ENCODE peak calls at places on chromosomes 1 and 21, in six cellular contexts. One of them, this sample, is unnamed.

GRCh38 chr1:70442486-70442885 is 31.4 kb downstream of the CTH start:
- DNase-seq in GM12878: no peak
- DNase-seq in IMR-90: no peak
- DNase-seq in A549: no peak
- DNase-seq in SK-N-SH: no peak
- DNase-seq in K562: no peak
- DNase-seq in this sample: no peak

GRCh38 chr21:42607525-42608102 is 45.8 kb upstream of the PDE9A start:
- DNase-seq in GM12878: no peak
- DNase-seq in IMR-90: no peak
- DNase-seq in A549: no peak
- DNase-seq in SK-N-SH: no peak
- DNase-seq in K562: no peak
- DNase-seq in this sample: no peak

GRCh38 chr1:223001653-223002634 is 141.1 kb downstream of the TLR5 start:
- DNase-seq in A549: peak
- DNase-seq in K562: no peak
- DNase-seq in SK-N-SH: no peak
- DNase-seq in IMR-90: no peak
- DNase-seq in GM12878: no peak
- DNase-seq in this sample: no peak

GRCh38 chr1:196896355-196896754 is 8.5 kb downstream of the CFHR4 start:
- DNase-seq in A549: no peak
- DNase-seq in IMR-90: no peak
- DNase-seq in K562: no peak
- DNase-seq in GM12878: no peak
- DNase-seq in SK-N-SH: no peak
- DNase-seq in this sample: peak

GRCh38 chr1:114668784-114669561 is 876 bp downstream of the DENND2C start:
- DNase-seq in A549: no peak
- DNase-seq in K562: no peak
- DNase-seq in SK-N-SH: peak
- DNase-seq in GM12878: no peak
- DNase-seq in IMR-90: peak
- DNase-seq in this sample: peak

GRCh38 chr1:162734047-162734446 is 56.5 kb upstream of the HSD17B7 start:
- DNase-seq in GM12878: no peak
- DNase-seq in IMR-90: no peak
- DNase-seq in A549: no peak
- DNase-seq in SK-N-SH: no peak
- DNase-seq in K562: no peak
- DNase-seq in this sample: no peak

GRCh38 chr1:54402896-54403295 is 3.3 kb downstream of the SSBP3 start:
- DNase-seq in IMR-90: peak
- DNase-seq in A549: no peak
- DNase-seq in SK-N-SH: no peak
- DNase-seq in K562: no peak
- DNase-seq in GM12878: no peak
- DNase-seq in this sample: no peak

GRCh38 chr1:53328490-53329182 is 766 bp upstream of the LRP8 start:
- DNase-seq in GM12878: no peak
- DNase-seq in IMR-90: no peak
- DNase-seq in K562: no peak
- DNase-seq in A549: no peak
- DNase-seq in SK-N-SH: peak
- DNase-seq in this sample: no peak

GRCh38 chr1:77948841-77949424 is 29.9 kb downstream of the FUBP1 start:
- DNase-seq in SK-N-SH: peak
- DNase-seq in A549: peak
- DNase-seq in IMR-90: peak
- DNase-seq in K562: no peak
- DNase-seq in GM12878: no peak
- DNase-seq in this sample: peak

GRCh38 chr1:153789478-153790148 is 14.4 kb downstream of the SLC27A3 start:
- DNase-seq in SK-N-SH: no peak
- DNase-seq in K562: no peak
- DNase-seq in A549: no peak
- DNase-seq in GM12878: no peak
- DNase-seq in IMR-90: no peak
- DNase-seq in this sample: no peak

GRCh38 chr1:9589144-9589718 is 520 bp downstream of the TMEM201 start:
- DNase-seq in IMR-90: peak
- DNase-seq in A549: no peak
- DNase-seq in SK-N-SH: no peak
- DNase-seq in GM12878: no peak
- DNase-seq in K562: peak
- DNase-seq in this sample: no peak

GRCh38 chr21:45590246-45590725 is 48.0 kb upstream of the SLC19A1 start:
- DNase-seq in IMR-90: peak
- DNase-seq in GM12878: no peak
- DNase-seq in K562: peak
- DNase-seq in SK-N-SH: peak
- DNase-seq in A549: peak
- DNase-seq in this sample: no peak

GRCh38 chr21:45592208-45592619 is 50.0 kb upstream of the SLC19A1 start:
- DNase-seq in SK-N-SH: no peak
- DNase-seq in GM12878: peak
- DNase-seq in IMR-90: no peak
- DNase-seq in A549: no peak
- DNase-seq in K562: peak
- DNase-seq in this sample: no peak

GRCh38 chr21:45590726-45591618 is 48.7 kb upstream of the SLC19A1 start:
- DNase-seq in SK-N-SH: no peak
- DNase-seq in K562: no peak
- DNase-seq in IMR-90: no peak
- DNase-seq in GM12878: peak
- DNase-seq in A549: no peak
- DNase-seq in this sample: no peak

GRCh38 chr21:45592626-45593134 is 50.4 kb upstream of the SLC19A1 start:
- DNase-seq in GM12878: no peak
- DNase-seq in SK-N-SH: no peak
- DNase-seq in A549: no peak
- DNase-seq in IMR-90: no peak
- DNase-seq in K562: no peak
- DNase-seq in this sample: no peak

GRCh38 chr21:45591619-45592207 is 49.5 kb upstream of the SLC19A1 start:
- DNase-seq in IMR-90: no peak
- DNase-seq in K562: no peak
- DNase-seq in GM12878: no peak
- DNase-seq in SK-N-SH: no peak
- DNase-seq in A549: no peak
- DNase-seq in this sample: no peak
- TF ChIP-seq SMC3 in IMR-90: no peak
- TF ChIP-seq SMC3 in K562: no peak
- TF ChIP-seq SMC3 in GM12878: no peak
- TF ChIP-seq SMC3 in SK-N-SH: no peak
- TF ChIP-seq SMC3 in A549: no peak
- TF ChIP-seq SMC3 in this sample: no peak

GRCh38 chr1:213120386-213120785 is 69.3 kb downstream of the RPS6KC1 start:
- DNase-seq in SK-N-SH: no peak
- DNase-seq in A549: no peak
- DNase-seq in IMR-90: peak
- DNase-seq in GM12878: no peak
- DNase-seq in K562: no peak
- DNase-seq in this sample: no peak
- TF ChIP-seq SMC3 in SK-N-SH: no peak
- TF ChIP-seq SMC3 in A549: no peak
- TF ChIP-seq SMC3 in IMR-90: no peak
- TF ChIP-seq SMC3 in GM12878: no peak
- TF ChIP-seq SMC3 in K562: no peak
- TF ChIP-seq SMC3 in this sample: no peak

GRCh38 chr21:45575993-45576837 is 34.0 kb upstream of the SLC19A1 start:
- DNase-seq in K562: no peak
- DNase-seq in GM12878: no peak
- DNase-seq in SK-N-SH: peak
- DNase-seq in A549: no peak
- DNase-seq in IMR-90: no peak
- DNase-seq in this sample: no peak
- TF ChIP-seq SMC3 in K562: no peak
- TF ChIP-seq SMC3 in GM12878: no peak
- TF ChIP-seq SMC3 in SK-N-SH: no peak
- TF ChIP-seq SMC3 in A549: no peak
- TF ChIP-seq SMC3 in IMR-90: no peak
- TF ChIP-seq SMC3 in this sample: no peak

GRCh38 chr1:15796086-15796462 is 11.4 kb downstream of the UQCRHL start:
- DNase-seq in SK-N-SH: no peak
- DNase-seq in K562: no peak
- DNase-seq in GM12878: no peak
- DNase-seq in IMR-90: no peak
- DNase-seq in A549: no peak
- DNase-seq in this sample: no peak

GRCh38 chr1:15802234-15802965 is 5.0 kb downstream of the UQCRHL start:
- DNase-seq in K562: no peak
- DNase-seq in A549: no peak
- DNase-seq in SK-N-SH: no peak
- DNase-seq in IMR-90: peak
- DNase-seq in GM12878: no peak
- DNase-seq in this sample: no peak

GRCh38 chr1:15797614-15798390 is 9.6 kb downstream of the UQCRHL start:
- DNase-seq in A549: peak
- DNase-seq in IMR-90: peak
- DNase-seq in K562: peak
- DNase-seq in SK-N-SH: no peak
- DNase-seq in GM12878: no peak
- DNase-seq in this sample: no peak

GRCh38 chr1:15799928-15800835 is 7.3 kb downstream of the UQCRHL start:
- DNase-seq in A549: peak
- DNase-seq in K562: peak
- DNase-seq in SK-N-SH: peak
- DNase-seq in GM12878: no peak
- DNase-seq in IMR-90: peak
- DNase-seq in this sample: peak

DNA sequence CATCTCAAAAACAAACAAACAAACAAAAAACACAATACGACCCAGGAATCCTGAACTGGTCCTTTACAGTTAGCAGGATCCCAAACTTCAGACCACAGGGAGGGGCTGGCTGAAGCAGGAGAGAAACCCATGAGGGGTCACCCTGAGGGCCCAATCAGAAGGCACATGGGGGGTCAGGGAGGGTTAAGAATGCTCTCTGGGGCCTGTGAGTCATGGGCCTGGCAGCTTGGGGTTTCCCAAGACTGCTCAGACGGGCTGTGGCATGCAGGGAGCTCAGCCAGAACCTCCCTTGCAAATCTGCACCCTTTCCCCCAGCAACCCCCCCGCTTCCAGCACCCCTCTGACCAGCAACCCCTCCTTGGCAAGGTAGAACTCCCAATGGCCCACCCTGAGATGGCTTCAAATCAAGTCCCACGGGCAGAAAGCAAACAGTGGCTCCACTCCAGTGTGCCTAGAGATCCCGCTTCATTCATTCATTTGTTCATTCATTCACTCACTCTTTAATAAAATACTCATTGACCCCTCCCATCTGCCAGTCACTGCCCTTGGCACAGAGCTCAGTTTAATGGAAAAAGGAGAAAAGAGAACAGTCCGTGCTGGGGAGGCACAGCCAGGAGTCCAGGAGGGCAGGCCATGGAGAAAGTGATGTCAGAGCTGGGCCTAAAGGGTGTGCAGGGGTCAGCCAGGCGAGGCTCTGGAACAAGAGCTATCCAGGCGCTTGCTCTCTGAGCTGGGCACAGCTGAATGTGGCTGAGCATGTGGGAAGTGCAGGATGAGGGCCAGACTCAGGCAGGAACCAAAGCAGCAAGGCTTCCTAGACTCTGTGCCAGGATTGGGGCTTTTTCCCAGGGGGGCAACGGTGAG is 8.2 kb downstream of the UQCRHL start:
- DNase-seq in K562: peak
- DNase-seq in SK-N-SH: no peak
- DNase-seq in A549: peak
- DNase-seq in IMR-90: peak
- DNase-seq in GM12878: no peak
- DNase-seq in this sample: peak
- TF ChIP-seq SMC3 in K562: no peak
- TF ChIP-seq SMC3 in SK-N-SH: no peak
- TF ChIP-seq SMC3 in A549: no peak
- TF ChIP-seq SMC3 in IMR-90: no peak
- TF ChIP-seq SMC3 in GM12878: no peak
- TF ChIP-seq SMC3 in this sample: no peak

DNA sequence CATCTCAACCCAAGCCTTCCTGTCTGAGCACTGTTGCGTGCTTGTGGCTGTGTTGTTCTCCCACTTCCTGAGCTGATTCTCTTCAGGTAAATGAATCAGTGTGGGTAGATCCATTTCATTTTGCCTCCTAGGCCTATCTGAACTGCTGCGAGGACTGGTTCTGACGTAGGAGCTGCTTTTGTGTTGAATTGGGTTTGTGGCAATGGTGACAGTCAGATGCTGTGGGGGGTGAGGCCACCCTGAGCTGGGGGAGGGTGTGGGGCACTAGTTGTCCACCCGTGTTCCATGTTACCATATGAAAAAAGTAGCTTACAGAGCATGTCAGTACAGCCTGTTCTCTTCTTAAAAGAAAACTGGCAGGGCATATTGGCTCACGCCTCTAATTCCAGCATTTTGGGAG is 81.5 kb downstream of the MRPS6 start:
- DNase-seq in K562: no peak
- DNase-seq in GM12878: no peak
- DNase-seq in IMR-90: no peak
- DNase-seq in A549: no peak
- DNase-seq in SK-N-SH: no peak
- DNase-seq in this sample: no peak
- TF ChIP-seq SMC3 in K562: no peak
- TF ChIP-seq SMC3 in GM12878: no peak
- TF ChIP-seq SMC3 in IMR-90: no peak
- TF ChIP-seq SMC3 in A549: no peak
- TF ChIP-seq SMC3 in SK-N-SH: no peak
- TF ChIP-seq SMC3 in this sample: no peak

GRCh38 chr1:61967750-61968149 is 225.5 kb downstream of the PATJ start:
- DNase-seq in A549: no peak
- DNase-seq in GM12878: no peak
- DNase-seq in K562: no peak
- DNase-seq in SK-N-SH: no peak
- DNase-seq in IMR-90: peak
- DNase-seq in this sample: no peak
- TF ChIP-seq SMC3 in A549: no peak
- TF ChIP-seq SMC3 in GM12878: no peak
- TF ChIP-seq SMC3 in K562: no peak
- TF ChIP-seq SMC3 in SK-N-SH: no peak
- TF ChIP-seq SMC3 in IMR-90: no peak
- TF ChIP-seq SMC3 in this sample: no peak

GRCh38 chr1:20153000-20153418 is 13.9 kb downstream of the PLA2G2F start:
- DNase-seq in A549: peak
- DNase-seq in K562: no peak
- DNase-seq in IMR-90: no peak
- DNase-seq in GM12878: no peak
- DNase-seq in SK-N-SH: peak
- DNase-seq in this sample: no peak
- TF ChIP-seq SMC3 in A549: no peak
- TF ChIP-seq SMC3 in K562: no peak
- TF ChIP-seq SMC3 in IMR-90: no peak
- TF ChIP-seq SMC3 in GM12878: no peak
- TF ChIP-seq SMC3 in SK-N-SH: no peak
- TF ChIP-seq SMC3 in this sample: no peak

This sample was measured in HepG2.